ENCODE peak calls at places on chromosomes 16 and 17, in four cellular contexts. One of them, this sample, is unnamed.
A peak's percentile ranks its signal among the peaks of the same experiment; 100 is the strongest.

GRCh38 chr16:66324785-66325184 is 41.7 kb upstream of the CDH5 start:
- DNase-seq in K562: peak; percentile 22
- DNase-seq in HepG2: peak; percentile 23
- DNase-seq in GM12878: no peak
- DNase-seq in this sample: peak; percentile 67

GRCh38 chr16:74030000-74030399 is 266.6 kb upstream of the PSMD7 start:
- DNase-seq in K562: no peak
- DNase-seq in HepG2: no peak
- DNase-seq in GM12878: no peak
- DNase-seq in this sample: no peak

GRCh38 chr17:35605753-35606152 is 18.6 kb downstream of the AP2B1 start:
- DNase-seq in K562: no peak
- DNase-seq in HepG2: no peak
- DNase-seq in GM12878: no peak
- DNase-seq in this sample: no peak

GRCh38 chr17:19461681-19462080 is 50.6 kb downstream of the RNF112 start:
- DNase-seq in K562: no peak
- DNase-seq in HepG2: no peak
- DNase-seq in GM12878: no peak
- DNase-seq in this sample: no peak

GRCh38 chr17:79844869-79845600 is 5.8 kb upstream of the CBX4 start:
- DNase-seq in K562: peak; percentile 85
- DNase-seq in HepG2: peak; percentile 74
- DNase-seq in GM12878: no peak
- DNase-seq in this sample: peak; percentile 86

GRCh38 chr17:67837965-67838364 is 12.7 kb downstream of the BPTF start:
- DNase-seq in K562: no peak
- DNase-seq in HepG2: no peak
- DNase-seq in GM12878: no peak
- DNase-seq in this sample: no peak

GRCh38 chr17:13609953-13610352 is 8.2 kb upstream of the HS3ST3A1 start:
- DNase-seq in K562: no peak
- DNase-seq in HepG2: no peak
- DNase-seq in GM12878: no peak
- DNase-seq in this sample: no peak

GRCh38 chr16:17970816-17971291 is 365.7 kb downstream of the NPIPA8 start:
- DNase-seq in K562: no peak
- DNase-seq in HepG2: no peak
- DNase-seq in GM12878: no peak
- DNase-seq in this sample: no peak

GRCh38 chr17:83189673-83190385 is 110.4 kb downstream of the METRNL start:
- DNase-seq in K562: no peak
- DNase-seq in HepG2: peak; percentile 60
- DNase-seq in GM12878: no peak
- DNase-seq in this sample: no peak

GRCh38 chr17:47956818-47957590 is 679 bp downstream of the PRR15L start:
- DNase-seq in K562: no peak
- DNase-seq in HepG2: peak; percentile 60
- DNase-seq in GM12878: no peak
- DNase-seq in this sample: no peak

GRCh38 chr17:55584055-55584685 is 72.9 kb upstream of the SMIM36 start:
- DNase-seq in K562: no peak
- DNase-seq in HepG2: no peak
- DNase-seq in GM12878: no peak
- DNase-seq in this sample: no peak

GRCh38 chr17:55588446-55588845 is 77.2 kb upstream of the SMIM36 start:
- DNase-seq in K562: no peak
- DNase-seq in HepG2: no peak
- DNase-seq in GM12878: no peak
- DNase-seq in this sample: no peak

GRCh38 chr16:74186589-74186988 is 110.0 kb upstream of the PSMD7 start:
- DNase-seq in K562: no peak
- DNase-seq in HepG2: no peak
- DNase-seq in GM12878: no peak
- DNase-seq in this sample: no peak

GRCh38 chr17:78883533-78884131 is 19.4 kb downstream of the CEP295NL start:
- DNase-seq in K562: no peak
- DNase-seq in HepG2: peak; percentile 89
- DNase-seq in GM12878: no peak
- DNase-seq in this sample: no peak

GRCh38 chr17:60327122-60327869 is 64.6 kb downstream of the USP32 start:
- DNase-seq in K562: no peak
- DNase-seq in HepG2: no peak
- DNase-seq in GM12878: no peak
- DNase-seq in this sample: no peak

GRCh38 chr17:55783684-55784245 is 32.9 kb downstream of the PCTP start:
- DNase-seq in K562: no peak
- DNase-seq in HepG2: no peak
- DNase-seq in GM12878: no peak
- DNase-seq in this sample: no peak

GRCh38 chr17:53570731-53571130 is 252.0 kb upstream of the KIF2B start:
- DNase-seq in K562: no peak
- DNase-seq in HepG2: no peak
- DNase-seq in GM12878: no peak
- DNase-seq in this sample: no peak

GRCh38 chr17:43902190-43902589 is 5.1 kb downstream of the MPP2 start:
- DNase-seq in K562: no peak
- DNase-seq in HepG2: no peak
- DNase-seq in GM12878: no peak
- DNase-seq in this sample: no peak

GRCh38 chr16:88772871-88773811 is 11.9 kb downstream of the PIEZO1 start:
- DNase-seq in K562: peak; percentile 59
- DNase-seq in HepG2: no peak
- DNase-seq in GM12878: no peak
- DNase-seq in this sample: no peak

GRCh38 chr16:29898135-29898534 is 1.2 kb downstream of the SEZ6L2 start:
- DNase-seq in K562: no peak
- DNase-seq in HepG2: no peak
- DNase-seq in GM12878: no peak
- DNase-seq in this sample: no peak

GRCh38 chr17:7912927-7913524 is 3.1 kb downstream of the RNF227 start:
- DNase-seq in K562: peak; percentile 48
- DNase-seq in HepG2: peak; percentile 77
- DNase-seq in GM12878: peak; percentile 43
- DNase-seq in this sample: peak; percentile 64

GRCh38 chr16:27246439-27246838 is 22.1 kb downstream of the NSMCE1 start:
- DNase-seq in K562: no peak
- DNase-seq in HepG2: no peak
- DNase-seq in GM12878: no peak
- DNase-seq in this sample: no peak

GRCh38 chr16:138049-138417 is 440 bp downstream of the NPRL3 start:
- DNase-seq in K562: peak; percentile 76
- DNase-seq in HepG2: no peak
- DNase-seq in GM12878: no peak
- DNase-seq in this sample: no peak

GRCh38 chr17:19992803-19993713 is 15.4 kb upstream of the AKAP10 start:
- DNase-seq in K562: peak; percentile 57
- DNase-seq in HepG2: peak; percentile 89
- DNase-seq in GM12878: peak; percentile 20
- DNase-seq in this sample: peak; percentile 74

GRCh38 chr17:41060052-41060604 is at the start of gene KRTAP2-3:
- DNase-seq in K562: no peak
- DNase-seq in HepG2: peak; percentile 36
- DNase-seq in GM12878: no peak
- DNase-seq in this sample: no peak

DNA sequence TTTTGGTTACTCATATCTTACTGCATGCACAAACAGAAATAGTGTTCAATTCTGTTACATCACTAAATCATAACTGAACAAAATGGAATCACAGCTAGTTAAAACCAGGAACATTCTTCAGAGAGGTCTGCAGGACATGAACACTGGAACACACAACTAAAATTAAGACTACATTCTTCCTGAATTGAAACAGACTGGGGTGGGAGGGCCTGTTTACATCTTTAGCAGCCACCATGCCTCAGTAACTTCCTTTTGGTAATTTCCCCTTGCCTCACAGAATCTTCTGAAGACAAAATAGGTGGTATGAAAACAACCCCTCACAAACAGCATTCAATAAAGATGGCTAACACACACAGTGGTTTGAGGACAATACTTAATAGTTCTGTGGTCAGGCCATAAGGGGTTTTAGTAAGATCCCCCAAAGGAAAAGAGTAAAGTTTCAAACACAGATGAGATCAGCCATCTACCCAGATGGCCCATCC is 6.5 kb downstream of the MARF1 start:
- DNase-seq in K562: no peak
- DNase-seq in HepG2: no peak
- DNase-seq in GM12878: no peak
- DNase-seq in this sample: no peak
- TF ChIP-seq FOXK2 in K562: no peak
- TF ChIP-seq FOXK2 in HepG2: no peak
- TF ChIP-seq FOXK2 in GM12878: peak; percentile 86
- TF ChIP-seq FOXK2 in this sample: no peak

GRCh38 chr17:75087558-75088453 is at the start of gene SLC16A5:
- DNase-seq in K562: peak; percentile 96
- DNase-seq in HepG2: peak; percentile 91
- DNase-seq in GM12878: no peak
- DNase-seq in this sample: peak; percentile 60
- TF ChIP-seq FOXM1 in K562: no peak
- TF ChIP-seq FOXM1 in HepG2: no peak
- TF ChIP-seq FOXM1 in GM12878: no peak
- TF ChIP-seq FOXM1 in this sample: no peak

GRCh38 chr16:25217119-25217511 is 368 bp downstream of the AQP8 start:
- DNase-seq in K562: no peak
- DNase-seq in HepG2: no peak
- DNase-seq in GM12878: no peak
- DNase-seq in this sample: no peak

GRCh38 chr16:25210758-25211157 is 6.0 kb upstream of the AQP8 start:
- DNase-seq in K562: peak; percentile 52
- DNase-seq in HepG2: no peak
- DNase-seq in GM12878: no peak
- DNase-seq in this sample: no peak

GRCh38 chr16:25217921-25218320 is 1.2 kb downstream of the AQP8 start:
- DNase-seq in K562: no peak
- DNase-seq in HepG2: no peak
- DNase-seq in GM12878: no peak
- DNase-seq in this sample: no peak

GRCh38 chr16:25212636-25213035 is 4.1 kb upstream of the AQP8 start:
- DNase-seq in K562: no peak
- DNase-seq in HepG2: no peak
- DNase-seq in GM12878: no peak
- DNase-seq in this sample: no peak

GRCh38 chr16:25213709-25214416 is 2.9 kb upstream of the AQP8 start:
- DNase-seq in K562: no peak
- DNase-seq in HepG2: no peak
- DNase-seq in GM12878: no peak
- DNase-seq in this sample: no peak
- TF ChIP-seq FOXK2 in K562: peak; percentile 58
- TF ChIP-seq FOXK2 in HepG2: no peak
- TF ChIP-seq FOXK2 in GM12878: no peak
- TF ChIP-seq FOXK2 in this sample: no peak

GRCh38 chr16:65121870-65122723 is at the start of gene CDH11:
- DNase-seq in K562: no peak
- DNase-seq in HepG2: no peak
- DNase-seq in GM12878: no peak
- DNase-seq in this sample: no peak
- TF ChIP-seq FOXM1 in K562: no peak
- TF ChIP-seq FOXM1 in HepG2: no peak
- TF ChIP-seq FOXM1 in GM12878: no peak
- TF ChIP-seq FOXM1 in this sample: no peak

GRCh38 chr17:65814418-65814817 is 253.0 kb upstream of the AXIN2 start:
- DNase-seq in K562: no peak
- DNase-seq in HepG2: no peak
- DNase-seq in GM12878: no peak
- DNase-seq in this sample: no peak

GRCh38 chr17:65809366-65809765 is 247.9 kb upstream of the AXIN2 start:
- DNase-seq in K562: no peak
- DNase-seq in HepG2: no peak
- DNase-seq in GM12878: no peak
- DNase-seq in this sample: no peak

GRCh38 chr17:65811043-65811442 is 249.6 kb upstream of the AXIN2 start:
- DNase-seq in K562: no peak
- DNase-seq in HepG2: no peak
- DNase-seq in GM12878: no peak
- DNase-seq in this sample: no peak

GRCh38 chr17:65817951-65818350 is 256.5 kb upstream of the AXIN2 start:
- DNase-seq in K562: no peak
- DNase-seq in HepG2: no peak
- DNase-seq in GM12878: no peak
- DNase-seq in this sample: no peak

GRCh38 chr17:65813306-65813705 is 251.9 kb upstream of the AXIN2 start:
- DNase-seq in K562: no peak
- DNase-seq in HepG2: no peak
- DNase-seq in GM12878: no peak
- DNase-seq in this sample: no peak
- TF ChIP-seq FOXK2 in K562: no peak
- TF ChIP-seq FOXK2 in HepG2: no peak
- TF ChIP-seq FOXK2 in GM12878: no peak
- TF ChIP-seq FOXK2 in this sample: no peak

GRCh38 chr16:9820481-9821246 is 361.6 kb downstream of the GRIN2A start:
- DNase-seq in K562: no peak
- DNase-seq in HepG2: no peak
- DNase-seq in GM12878: no peak
- DNase-seq in this sample: no peak

GRCh38 chr16:9823510-9823909 is 358.7 kb downstream of the GRIN2A start:
- DNase-seq in K562: no peak
- DNase-seq in HepG2: no peak
- DNase-seq in GM12878: no peak
- DNase-seq in this sample: no peak

GRCh38 chr16:9818702-9819101 is 363.5 kb downstream of the GRIN2A start:
- DNase-seq in K562: no peak
- DNase-seq in HepG2: no peak
- DNase-seq in GM12878: no peak
- DNase-seq in this sample: no peak

GRCh38 chr16:9821970-9822369 is 360.3 kb downstream of the GRIN2A start:
- DNase-seq in K562: no peak
- DNase-seq in HepG2: no peak
- DNase-seq in GM12878: no peak
- DNase-seq in this sample: no peak

DNA sequence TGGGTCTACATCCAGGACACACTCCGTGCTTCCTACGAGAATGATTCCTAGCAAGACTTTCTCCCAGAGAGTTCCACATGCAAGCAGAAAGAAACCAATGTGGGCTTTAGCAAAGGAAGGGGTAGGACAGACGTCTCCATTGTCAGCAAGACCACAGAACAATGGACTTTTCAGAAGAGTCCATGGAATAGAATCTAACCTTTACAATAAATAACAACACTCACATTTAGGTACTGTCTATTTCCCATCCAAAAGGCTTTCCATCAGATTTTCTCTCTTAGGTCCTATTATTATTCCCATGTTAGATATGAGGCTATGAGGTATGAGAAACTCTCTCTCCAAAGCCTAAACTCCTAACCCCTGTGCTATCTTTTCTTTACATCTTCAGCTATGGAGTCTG is 360.9 kb downstream of the GRIN2A start:
- DNase-seq in K562: no peak
- DNase-seq in HepG2: no peak
- DNase-seq in GM12878: no peak
- DNase-seq in this sample: no peak
- TF ChIP-seq FOXM1 in K562: no peak
- TF ChIP-seq FOXM1 in HepG2: no peak
- TF ChIP-seq FOXM1 in GM12878: no peak
- TF ChIP-seq FOXM1 in this sample: no peak

This sample was measured in HEK293T.